ENCODE peak calls at places on chromosomes 12 and 14, in four cellular contexts. I is GM12878, X is H1, F is HepG2. V is an unnamed sample. For H3K4me1, the result is how much of the 10 kb centered on the place peaks cover.

GRCh38 chr12:53989227-53990113 is 4.5 kb downstream of the HOXC10 start:
- DNase-seq in I (peak), X (no peak), F (peak), V (no peak)

GRCh38 chr14:25570483-25570882 is 520.5 kb upstream of the STXBP6 start:
- DNase-seq in I (no peak), X (no peak), F (no peak), V (no peak)

GRCh38 chr14:84643438-84643837 is 886.5 kb upstream of the FLRT2 start:
- DNase-seq in I (no peak), X (no peak), F (no peak), V (no peak)

GRCh38 chr12:67541625-67541991 is 106.9 kb upstream of the DYRK2 start:
- DNase-seq in I (no peak), X (no peak), F (no peak), V (no peak)

GRCh38 chr12:76637807-76638206 is 78.2 kb upstream of the OSBPL8 start:
- DNase-seq in I (no peak), X (no peak), F (no peak), V (no peak)

GRCh38 chr14:52876311-52876710 is 74.5 kb downstream of the FERMT2 start:
- DNase-seq in I (no peak), X (no peak), F (no peak), V (no peak)

GRCh38 chr14:60514378-60515243 is 5.7 kb downstream of the SIX6 start:
- DNase-seq in I (no peak), X (no peak), F (peak), V (no peak)

GRCh38 chr12:38983117-38983571 is 77.8 kb upstream of the CPNE8 start:
- DNase-seq in I (no peak), X (no peak), F (peak), V (no peak)

GRCh38 chr12:121217761-121218160 is 7.8 kb downstream of the P2RX4 start:
- DNase-seq in I (no peak), X (no peak), F (peak), V (no peak)

GRCh38 chr12:28869197-28869596 is 279.9 kb upstream of the FAR2 start:
- DNase-seq in I (no peak), X (no peak), F (no peak), V (no peak)

GRCh38 chr12:129840145-129840884 is 63.5 kb downstream of the TMEM132D start:
- DNase-seq in I (no peak), X (no peak), F (no peak), V (no peak)

DNA sequence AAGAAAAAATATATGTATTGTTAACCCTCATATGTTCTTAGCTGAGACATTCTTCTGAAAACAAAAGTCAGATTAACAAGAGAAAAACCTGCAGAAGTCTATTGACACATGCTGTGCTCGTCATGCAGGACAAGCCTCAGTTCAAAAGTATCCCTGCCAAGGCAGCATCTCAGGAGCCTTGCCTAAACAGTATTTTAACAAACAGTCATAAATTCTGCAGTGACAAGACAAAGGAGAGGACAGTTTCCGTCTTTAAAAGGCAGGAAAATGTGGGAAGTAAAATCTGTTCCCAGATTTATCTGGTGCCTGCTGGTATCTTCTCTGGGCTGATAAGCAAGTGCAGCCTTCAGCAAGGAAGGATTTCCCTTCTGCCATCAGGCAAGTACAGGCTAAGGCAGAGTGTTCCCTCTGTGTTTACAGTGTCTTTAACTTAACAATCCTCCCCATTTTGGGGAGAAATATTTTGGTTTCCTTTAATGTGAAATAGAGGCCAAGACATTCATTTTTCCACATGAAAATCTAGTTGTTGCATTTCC is 480.2 kb upstream of the CCDC196 start:
- DNase-seq in I (no peak), X (no peak), F (no peak), V (no peak)
- H3K4me1 ChIP-seq in I (under half), X (under half), F (under half), V (under half)

DNA sequence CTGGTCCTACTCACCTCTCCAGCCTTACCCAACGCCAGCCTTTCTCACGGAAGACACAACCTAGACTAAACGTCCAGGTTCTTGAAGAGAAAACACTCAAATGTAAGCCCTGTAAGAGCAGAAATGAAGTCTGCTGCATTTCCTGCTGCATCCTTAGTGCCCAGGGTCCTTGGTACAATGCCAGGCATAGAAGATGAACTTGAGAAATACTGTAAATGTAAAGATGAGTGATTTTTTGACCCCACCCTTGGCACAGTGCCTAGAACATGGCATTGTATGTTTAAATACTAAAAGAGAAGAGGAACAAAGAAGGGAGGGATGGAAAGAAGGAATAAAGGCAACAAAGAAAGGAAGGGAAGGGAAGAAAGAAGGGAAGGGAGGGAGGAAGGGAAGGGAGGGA is 514.6 kb downstream of the MED13L start:
- DNase-seq in I (no peak), X (no peak), F (no peak), V (no peak)
- TF ChIP-seq SUZ12 in I (no peak), X (no peak), F (no peak), V (no peak)

GRCh38 chr14:20628063-20628854 is 13.2 kb downstream of the OR6S1 start:
- DNase-seq in I (no peak), X (no peak), F (no peak), V (no peak)

GRCh38 chr14:20630340-20631022 is 11.0 kb downstream of the OR6S1 start:
- DNase-seq in I (no peak), X (no peak), F (peak), V (no peak)

GRCh38 chr14:20624495-20625070 is 16.9 kb downstream of the OR6S1 start:
- DNase-seq in I (no peak), X (no peak), F (no peak), V (no peak)

GRCh38 chr14:20626274-20626673 is 15.2 kb downstream of the OR6S1 start:
- DNase-seq in I (no peak), X (no peak), F (no peak), V (no peak)

DNA sequence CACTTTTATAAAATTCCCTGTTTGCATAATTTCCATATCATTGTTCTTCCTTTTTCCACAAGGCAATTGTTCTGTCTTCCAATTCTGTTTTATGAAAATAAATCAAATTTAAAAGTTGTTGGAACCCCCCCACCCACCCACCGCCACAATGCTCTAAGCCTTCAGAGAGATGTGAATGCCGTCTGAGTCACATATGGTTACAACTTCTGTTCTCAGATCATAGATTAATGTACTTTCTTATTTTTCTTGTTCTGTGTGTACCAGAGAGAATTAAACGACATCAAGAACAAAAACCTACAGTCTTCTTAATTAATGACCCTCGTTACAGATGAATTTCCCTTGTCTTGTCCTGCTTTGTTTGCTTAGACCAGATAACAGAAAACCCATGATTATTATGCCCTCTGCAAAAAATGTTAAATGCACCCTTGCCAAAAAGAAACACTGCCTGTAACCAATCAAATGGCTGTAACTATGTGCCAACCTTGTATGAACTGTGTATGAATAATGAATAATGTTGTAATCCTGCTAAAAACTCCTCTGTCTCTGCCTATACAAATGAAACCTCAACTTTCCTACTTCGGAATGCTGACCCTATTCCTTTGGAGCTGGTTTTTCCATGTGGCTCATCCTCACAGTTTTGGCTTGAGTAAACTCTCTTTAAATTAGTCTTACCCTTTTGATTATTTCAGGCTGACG is 14.0 kb downstream of the OR6S1 start:
- DNase-seq in I (no peak), X (no peak), F (no peak), V (no peak)
- H3K4me3 ChIP-seq in I (no peak), X (no peak), F (peak), V (no peak)

GRCh38 chr12:104520242-104520900 is 63.6 kb downstream of the CHST11 start:
- DNase-seq in I (peak), X (no peak), F (no peak), V (no peak)
- H3K4me1 ChIP-seq in I (under half), X (under half), F (under half), V (under half)

V was measured in NT2/D1.